ENCODE peak calls at places on chromosome 22, in six cellular contexts. J is gastrocnemius medialis, E is heart left ventricle, B is uterus, X is sigmoid colon, N is suprapubic skin. Y is an unnamed sample.
A peak's percentile ranks its signal among the peaks of the same experiment; 100 is the strongest.

GRCh38 chr22:35952576-35952975 is 76.0 kb downstream of the RBFOX2 start:
- DNase-seq in E (no peak), X (no peak), N (no peak), B (no peak), J (no peak), Y (no peak)

GRCh38 chr22:50734986-50735738 is 2.8 kb upstream of the ACR start:
- DNase-seq in N (peak; percentile 56), X (peak; percentile 44), E (peak; percentile 43), J (no peak), B (no peak), Y (no peak)

GRCh38 chr22:45534339-45535192 is 31.9 kb downstream of the FBLN1 start:
- DNase-seq in N (no peak), X (peak; percentile 82), J (no peak), E (no peak), B (peak; percentile 61), Y (no peak)

GRCh38 chr22:48579035-48579914 is 1248.4 kb downstream of the BRD1 start:
- DNase-seq in E (peak; percentile 15), X (no peak), N (no peak), J (no peak), B (no peak), Y (no peak)

GRCh38 chr22:17057959-17058814 is 26.6 kb upstream of the IL17RA start:
- DNase-seq in N (no peak), X (peak; percentile 74), B (peak; percentile 29), J (peak; percentile 26), E (no peak), Y (peak; percentile 53)

GRCh38 chr22:49951986-49952896 is 8.3 kb upstream of the PIM3 start:
- DNase-seq in E (no peak), X (no peak), N (no peak), J (no peak), B (no peak), Y (no peak)

GRCh38 chr22:48536691-48537591 is 1290.7 kb downstream of the BRD1 start:
- DNase-seq in X (peak; percentile 86), E (no peak), J (peak; percentile 47), B (no peak), N (no peak), Y (peak; percentile 91)

GRCh38 chr22:50206599-50206998 is 5.8 kb downstream of the SELENOO start:
- DNase-seq in J (peak; percentile 90), B (no peak), X (peak; percentile 82), N (no peak), E (no peak), Y (no peak)

GRCh38 chr22:25689631-25690030 is 52.4 kb upstream of the MYO18B start:
- DNase-seq in E (no peak), N (no peak), X (no peak), B (no peak), J (no peak), Y (no peak)

GRCh38 chr22:37218771-37219411 is 6.6 kb upstream of the SSTR3 start:
- DNase-seq in N (no peak), J (no peak), B (no peak), X (no peak), E (no peak), Y (no peak)

GRCh38 chr22:22895776-22896445 is 8.3 kb downstream of the IGLL5 start:
- DNase-seq in N (peak; percentile 50), J (no peak), B (no peak), X (peak; percentile 36), E (no peak), Y (peak; percentile 43)

GRCh38 chr22:27715078-27715477 is 86.5 kb downstream of the MN1 start:
- DNase-seq in E (no peak), J (peak; percentile 60), X (no peak), N (no peak), B (no peak), Y (no peak)

GRCh38 chr22:43000441-43001175 is 14.3 kb downstream of the PACSIN2 start:
- DNase-seq in N (no peak), E (no peak), X (peak; percentile 53), J (no peak), B (no peak), Y (no peak)

GRCh38 chr22:29443452-29443851 is 5.1 kb downstream of the RFPL1 start:
- DNase-seq in X (no peak), E (no peak), N (no peak), J (no peak), B (no peak), Y (no peak)

GRCh38 chr22:28019360-28019759 is 100.3 kb upstream of the PITPNB start:
- DNase-seq in J (peak; percentile 92), X (peak; percentile 61), N (peak; percentile 59), B (peak; percentile 15), E (no peak), Y (no peak)

GRCh38 chr22:26479792-26480610 is 3.6 kb downstream of the HPS4 start:
- DNase-seq in X (no peak), E (no peak), J (no peak), B (no peak), N (no peak), Y (no peak)

GRCh38 chr22:44623771-44624510 is 78.1 kb upstream of the PRR5 start:
- DNase-seq in E (no peak), B (no peak), J (no peak), N (no peak), X (no peak), Y (no peak)

GRCh38 chr22:50177537-50178470 is 7.3 kb downstream of the PANX2 start:
- DNase-seq in N (no peak), B (no peak), X (peak; percentile 56), E (no peak), J (no peak), Y (no peak)

GRCh38 chr22:50525991-50526848 is 822 bp upstream of the SCO2 start:
- DNase-seq in J (no peak), N (peak; percentile 91), X (peak; percentile 88), B (peak; percentile 80), E (peak; percentile 92), Y (peak; percentile 64)

GRCh38 chr22:27880778-27881394 is 38.2 kb downstream of the PITPNB start:
- DNase-seq in N (no peak), B (no peak), X (no peak), J (no peak), E (no peak), Y (no peak)

GRCh38 chr22:22752199-22752555 is 107.8 kb downstream of the GGTLC2 start:
- DNase-seq in B (no peak), E (no peak), J (no peak), N (no peak), X (no peak), Y (no peak)

DNA sequence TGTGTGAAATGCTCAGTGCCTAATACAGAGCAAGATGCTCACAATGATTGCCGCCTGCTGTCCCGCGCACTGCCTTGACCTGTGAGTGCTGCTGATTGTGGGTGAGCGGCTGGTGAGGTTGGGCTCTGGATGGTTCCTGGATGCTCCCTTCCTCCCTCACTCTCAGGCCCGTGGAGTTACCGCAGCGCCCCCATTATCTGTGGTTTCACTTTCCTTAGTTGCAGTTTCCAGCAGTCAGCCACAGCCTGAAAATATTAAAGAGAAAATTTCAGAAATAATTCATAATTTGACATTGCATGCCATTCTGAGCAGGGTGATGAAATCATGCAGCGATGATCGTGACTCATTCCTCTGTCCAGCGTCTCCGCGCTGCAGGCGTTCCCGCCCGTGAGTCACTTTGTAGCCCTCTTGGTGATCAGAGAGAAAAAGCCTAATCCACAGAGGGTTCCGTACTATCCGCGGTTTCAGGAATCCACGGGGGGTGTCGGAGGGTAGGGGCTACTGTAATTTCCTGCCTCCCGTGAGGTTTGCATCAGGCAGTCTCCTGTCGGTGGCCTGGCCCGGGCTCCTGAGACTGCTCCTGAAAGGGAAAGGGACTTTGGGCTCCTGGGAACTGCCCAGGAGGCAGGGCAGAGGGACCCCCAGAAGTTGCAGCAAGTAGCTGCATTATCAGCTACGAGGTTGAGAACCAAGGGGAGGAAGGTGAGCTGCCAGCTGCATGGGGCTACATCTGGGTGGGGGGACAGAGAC is 10.6 kb downstream of the RPL3 start:
- DNase-seq in X (peak; percentile 89), E (peak; percentile 81), N (peak; percentile 90), B (peak; percentile 78), J (peak; percentile 44), Y (no peak)
- TF ChIP-seq POLR2A in X (no peak), E (no peak), N (no peak), B (no peak), J (no peak), Y (no peak)

GRCh38 chr22:19825904-19826618 is 28.6 kb downstream of the GNB1L start:
- DNase-seq in J (no peak), X (no peak), B (no peak), N (peak; percentile 61), E (no peak), Y (peak; percentile 15)

GRCh38 chr22:19823638-19824196 is 31.0 kb downstream of the GNB1L start:
- DNase-seq in B (no peak), E (no peak), N (peak; percentile 59), J (no peak), X (peak; percentile 26), Y (peak; percentile 85)

GRCh38 chr22:19826619-19826950 is 28.1 kb downstream of the GNB1L start:
- DNase-seq in E (no peak), N (no peak), J (no peak), B (no peak), X (no peak), Y (no peak)

GRCh38 chr22:19824197-19825015 is 30.3 kb downstream of the GNB1L start:
- DNase-seq in X (peak; percentile 34), B (no peak), N (peak; percentile 75), J (no peak), E (peak; percentile 45), Y (no peak)

DNA sequence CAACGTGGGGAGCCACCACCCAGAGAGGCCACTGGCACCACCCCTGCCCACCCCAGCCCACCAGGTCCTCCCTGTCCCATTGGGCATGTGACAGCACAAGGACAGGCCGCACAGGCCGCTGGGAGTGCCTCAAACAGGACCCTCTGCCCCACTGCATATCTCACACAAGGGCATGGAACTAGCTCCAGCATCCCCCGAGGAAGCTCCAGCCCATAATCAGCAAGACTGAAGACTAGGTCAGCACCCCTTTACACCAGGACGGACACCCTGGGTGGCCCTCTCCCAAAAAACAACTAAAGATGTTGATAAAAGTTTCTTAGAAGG is 29.7 kb downstream of the GNB1L start:
- DNase-seq in J (no peak), E (peak; percentile 56), N (no peak), X (peak; percentile 42), B (no peak), Y (no peak)
- H3K27ac ChIP-seq in J (no peak overlapping the region), E (no peak overlapping the region), N (no peak overlapping the region), X (no peak overlapping the region), B (no peak overlapping the region), Y (peak overlapping the region; percentile 77)

DNA sequence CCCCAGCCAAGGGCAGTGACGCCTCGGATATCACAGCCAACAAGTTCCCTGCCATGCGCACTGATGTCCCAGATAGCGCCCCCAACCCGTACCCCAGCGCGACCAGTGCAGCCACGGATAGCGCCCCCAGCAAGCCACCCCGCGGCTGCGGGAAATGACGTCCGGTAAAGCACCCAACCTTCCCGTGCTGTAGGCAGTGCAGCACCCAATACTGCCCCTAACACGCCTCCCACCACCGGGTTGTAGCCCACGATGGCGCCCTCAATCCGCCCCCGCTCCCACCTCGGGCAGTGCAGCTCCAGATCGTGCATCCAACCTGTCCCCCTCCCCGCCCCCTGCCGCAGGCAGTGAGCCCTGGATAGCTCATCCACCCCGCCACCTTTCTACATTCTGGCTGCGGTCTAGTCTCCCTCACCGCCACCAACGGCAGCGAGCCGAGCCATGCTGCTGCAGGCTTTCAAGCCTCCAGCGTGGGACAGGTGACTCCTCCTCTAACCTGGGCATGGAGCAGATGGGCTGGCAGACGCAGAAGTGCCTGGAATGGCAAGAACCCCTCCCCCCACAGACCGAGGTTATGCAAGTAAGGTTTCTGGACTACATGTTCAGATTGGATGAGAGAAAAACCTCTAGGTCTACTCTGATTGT is 540 bp downstream of the RFPL2 start:
- DNase-seq in E (no peak), X (no peak), B (no peak), J (no peak), N (no peak), Y (no peak)
- TF ChIP-seq CTCF in E (no peak), X (no peak), B (no peak), J (no peak), N (no peak), Y (no peak)

GRCh38 chr22:47287516-47287915 is 525.1 kb downstream of the TBC1D22A start:
- DNase-seq in E (no peak), N (peak; percentile 41), X (peak; percentile 45), J (no peak), B (no peak), Y (no peak)
- TF ChIP-seq POLR2A in E (no peak), N (no peak), X (no peak), J (no peak), B (no peak), Y (no peak)

Y was measured in breast epithelium.